ENCODE peak calls at places on chromosomes 7 and 10, in nine cellular contexts. I is AG09309, E is HL-60, Z is nephron progenitor cell, X is tibial artery, O is OCI-LY7, L is HCT116, W is fibroblast of lung, T is AG04450. P is an unnamed sample.

GRCh38 chr10:120336910-120337540 is 120.0 kb upstream of the PLPP4 start:
- DNase-seq in I (no peak), E (peak), Z (peak), X (no peak), O (peak), L (peak), W (peak), T (no peak), P (peak)

GRCh38 chr7:30656006-30656575 is 26.2 kb downstream of the CRHR2 start:
- DNase-seq in I (no peak), E (no peak), Z (no peak), X (no peak), O (no peak), L (no peak), W (no peak), T (no peak), P (no peak)

GRCh38 chr10:122981066-122981464 is 864 bp downstream of the PSTK start:
- DNase-seq in I (peak), E (peak), Z (no peak), X (no peak), O (peak), L (peak), W (peak), T (no peak), P (no peak)

GRCh38 chr10:27771231-27771630 is 25.6 kb upstream of the MKX start:
- DNase-seq in I (no peak), E (no peak), Z (no peak), X (no peak), O (no peak), L (no peak), W (no peak), T (no peak), P (no peak)

GRCh38 chr7:30845426-30846135 is 66.1 kb upstream of the AQP1 start:
- DNase-seq in I (no peak), E (no peak), Z (no peak), X (peak), O (no peak), L (no peak), W (peak), T (no peak), P (no peak)

GRCh38 chr7:74476546-74477095 is 22.9 kb downstream of the GTF2IRD1 start:
- DNase-seq in I (no peak), E (no peak), Z (no peak), X (no peak), O (no peak), L (no peak), W (no peak), T (no peak), P (peak)

GRCh38 chr10:63171255-63171654 is 38.1 kb downstream of the NRBF2 start:
- DNase-seq in I (no peak), E (no peak), Z (no peak), X (no peak), O (no peak), L (no peak), W (no peak), T (no peak), P (no peak)

GRCh38 chr7:30157217-30157616 is 22.4 kb downstream of the MTURN start:
- DNase-seq in I (no peak), E (peak), Z (no peak), X (no peak), O (no peak), L (no peak), W (no peak), T (no peak), P (no peak)

GRCh38 chr7:75938921-75939320 is 24.0 kb downstream of the POR start:
- DNase-seq in I (no peak), E (no peak), Z (no peak), X (no peak), O (no peak), L (no peak), W (no peak), T (no peak), P (no peak)

GRCh38 chr10:97888641-97889262 is 39.1 kb downstream of the GOLGA7B start:
- DNase-seq in I (peak), E (no peak), Z (no peak), X (peak), O (no peak), L (peak), W (peak), T (no peak), P (no peak)

GRCh38 chr7:129184979-129185670 is 3.3 kb upstream of the SMO start:
- DNase-seq in I (no peak), E (no peak), Z (no peak), X (no peak), O (no peak), L (no peak), W (no peak), T (no peak), P (no peak)

GRCh38 chr10:43594944-43595589 is 11.2 kb upstream of the ZNF485 start:
- DNase-seq in I (no peak), E (no peak), Z (no peak), X (no peak), O (peak), L (no peak), W (peak), T (no peak), P (no peak)

GRCh38 chr10:79285315-79286185 is 61.7 kb upstream of the PPIF start:
- DNase-seq in I (no peak), E (peak), Z (no peak), X (no peak), O (peak), L (no peak), W (no peak), T (no peak), P (no peak)

GRCh38 chr10:51643734-51644133 is 55.7 kb downstream of the CSTF2T start:
- DNase-seq in I (no peak), E (no peak), Z (no peak), X (no peak), O (no peak), L (no peak), W (no peak), T (no peak), P (no peak)

GRCh38 chr7:106523482-106523881 is 137.5 kb downstream of the CCDC71L start:
- DNase-seq in I (no peak), E (no peak), Z (no peak), X (no peak), O (no peak), L (no peak), W (no peak), T (no peak), P (no peak)

GRCh38 chr10:92849234-92849525 is 860 bp downstream of the EXOC6 start:
- DNase-seq in I (no peak), E (no peak), Z (no peak), X (no peak), O (no peak), L (no peak), W (no peak), T (no peak), P (no peak)

GRCh38 chr10:116857156-116857555 is 7.9 kb downstream of the ENO4 start:
- DNase-seq in I (no peak), E (no peak), Z (no peak), X (no peak), O (no peak), L (no peak), W (no peak), T (no peak), P (no peak)

GRCh38 chr7:9719303-9719702 is 1254.4 kb upstream of the PHF14 start:
- DNase-seq in I (no peak), E (no peak), Z (no peak), X (no peak), O (no peak), L (no peak), W (peak), T (no peak), P (no peak)

GRCh38 chr10:4372601-4373000 is 453.4 kb upstream of the AKR1E2 start:
- DNase-seq in I (peak), E (no peak), Z (no peak), X (no peak), O (no peak), L (no peak), W (peak), T (peak), P (no peak)

GRCh38 chr7:156038345-156038744 is 226.1 kb upstream of the SHH start:
- DNase-seq in I (no peak), E (no peak), Z (peak), X (no peak), O (no peak), L (no peak), W (no peak), T (no peak), P (no peak)

GRCh38 chr10:55410415-55410885 is 609.4 kb upstream of the PCDH15 start:
- DNase-seq in I (no peak), E (no peak), Z (peak), X (no peak), O (no peak), L (no peak), W (peak), T (no peak), P (peak)

GRCh38 chr7:122166708-122167107 is 22.7 kb upstream of the AASS start:
- DNase-seq in I (peak), E (no peak), Z (no peak), X (no peak), O (no peak), L (no peak), W (peak), T (no peak), P (no peak)

GRCh38 chr10:31578181-31578852 is 259.3 kb downstream of the ZEB1 start:
- DNase-seq in I (no peak), E (no peak), Z (no peak), X (no peak), O (no peak), L (no peak), W (no peak), T (no peak), P (no peak)

GRCh38 chr7:42055171-42055570 is 181.8 kb downstream of the GLI3 start:
- DNase-seq in I (no peak), E (no peak), Z (no peak), X (no peak), O (no peak), L (no peak), W (peak), T (no peak), P (no peak)

GRCh38 chr7:149020483-149020882 is 7.8 kb downstream of the PDIA4 start:
- DNase-seq in I (no peak), E (no peak), Z (no peak), X (no peak), O (no peak), L (no peak), W (no peak), T (no peak), P (no peak)

GRCh38 chr7:6271694-6272371 is 591 bp downstream of the CYTH3 start:
- DNase-seq in I (no peak), E (peak), Z (no peak), X (peak), O (peak), L (no peak), W (no peak), T (no peak), P (peak)

GRCh38 chr7:34155225-34155908 is 250.0 kb downstream of the BMPER start:
- DNase-seq in I (peak), E (no peak), Z (no peak), X (peak), O (no peak), L (no peak), W (peak), T (peak), P (no peak)

GRCh38 chr10:96587255-96588059 is 645 bp upstream of the TM9SF3 start:
- DNase-seq in I (peak), E (peak), Z (no peak), X (peak), O (peak), L (peak), W (peak), T (peak), P (peak)
- TF ChIP-seq CTCF in I (no peak), E (no peak), Z (no peak), X (no peak), O (peak), L (no peak), W (no peak), T (no peak), P (no peak)

DNA sequence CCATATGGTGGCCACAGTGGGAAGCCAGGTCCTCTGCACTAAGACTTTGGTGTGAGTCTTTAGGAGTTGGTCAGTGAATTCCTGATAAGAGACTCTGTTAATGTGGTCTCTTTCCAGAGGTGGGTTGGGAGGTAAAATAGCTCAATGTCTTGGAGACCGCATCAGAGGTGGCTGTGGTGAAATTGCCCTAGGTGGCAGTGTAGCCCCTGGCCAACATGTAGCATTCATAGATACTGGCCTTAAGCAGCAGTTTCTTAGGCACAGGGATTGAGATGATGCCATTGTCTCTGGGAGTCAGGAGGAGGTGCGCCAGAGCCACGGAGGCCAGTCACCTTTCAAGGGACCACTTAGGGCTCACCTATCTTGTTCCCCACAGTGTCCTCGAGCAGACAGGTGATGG is 202.8 kb downstream of the CREB5 start:
- DNase-seq in I (no peak), E (no peak), Z (no peak), X (no peak), O (no peak), L (no peak), W (no peak), T (no peak), P (no peak)
- TF ChIP-seq CTCF in I (no peak), E (no peak), Z (peak), X (peak), O (peak), L (peak), W (no peak), T (no peak), P (no peak)

GRCh38 chr7:40151504-40151903 is 16.7 kb downstream of the SUGCT start:
- DNase-seq in I (no peak), E (no peak), Z (no peak), X (no peak), O (no peak), L (no peak), W (no peak), T (no peak), P (no peak)

GRCh38 chr7:40148671-40149070 is 13.9 kb downstream of the SUGCT start:
- DNase-seq in I (no peak), E (no peak), Z (no peak), X (no peak), O (no peak), L (no peak), W (no peak), T (no peak), P (no peak)

DNA sequence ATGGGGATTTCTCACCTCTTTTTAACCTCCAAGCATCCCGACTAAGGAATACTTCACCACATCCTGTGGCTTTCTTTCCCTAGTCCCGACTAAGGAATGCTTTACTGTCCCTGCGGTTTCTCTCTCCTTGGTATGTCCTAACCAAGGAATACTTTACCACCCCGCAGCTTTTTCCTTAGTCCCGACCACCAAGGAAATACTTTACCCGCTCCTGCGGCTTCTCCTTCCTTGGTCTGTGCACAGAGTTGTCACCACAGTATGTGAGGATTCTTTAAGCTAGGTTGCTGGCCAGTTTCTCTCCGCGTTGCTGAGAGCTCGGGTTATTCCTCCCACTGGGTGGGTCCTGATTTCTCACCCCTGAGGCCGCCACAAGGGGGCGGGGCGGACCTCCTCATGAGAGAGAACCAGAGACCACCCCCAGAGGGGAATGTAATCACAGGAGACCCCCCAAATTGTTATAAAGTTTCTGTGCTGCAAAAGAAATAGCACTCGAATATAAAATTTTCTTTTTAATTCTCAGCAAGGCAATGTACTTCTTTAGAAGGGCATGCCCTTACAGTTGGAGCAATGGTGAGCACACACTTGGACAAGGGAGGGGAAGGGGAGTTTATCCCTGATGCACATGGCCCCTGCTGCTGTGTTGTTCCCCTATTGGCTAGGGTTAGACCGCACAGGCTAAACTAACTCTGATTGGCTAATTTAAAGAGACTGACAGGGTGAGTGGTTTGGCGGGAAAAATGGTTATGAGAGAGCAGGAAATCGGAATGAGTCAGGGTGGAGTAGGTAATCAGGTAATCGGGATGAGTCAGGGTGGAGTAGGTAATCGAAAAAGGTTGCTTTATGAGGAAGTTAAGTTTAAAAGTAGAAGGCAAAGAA is 12.8 kb downstream of the SUGCT start:
- DNase-seq in I (peak), E (no peak), Z (peak), X (no peak), O (no peak), L (no peak), W (peak), T (no peak), P (no peak)
- TF ChIP-seq CTCF in I (no peak), E (no peak), Z (no peak), X (no peak), O (peak), L (no peak), W (no peak), T (no peak), P (no peak)

DNA sequence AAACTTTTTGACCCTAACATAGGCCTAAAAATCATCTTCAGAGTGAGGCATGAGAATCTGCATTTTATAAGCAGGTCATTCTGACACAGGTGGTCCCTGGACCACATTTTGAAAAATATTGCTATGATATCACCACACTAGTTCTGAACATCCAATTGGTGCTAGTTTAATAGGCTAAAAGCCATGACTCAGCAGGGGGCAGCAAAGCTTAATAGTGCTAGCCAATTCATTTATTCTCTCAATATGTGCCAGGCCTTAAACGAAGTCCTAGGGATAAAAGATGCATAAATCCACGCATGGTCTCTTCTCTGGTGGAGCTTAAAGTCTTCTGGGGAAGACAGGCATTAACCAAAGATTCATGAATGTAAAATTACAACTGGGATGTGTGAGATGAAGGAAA is 10.2 kb upstream of the SLC25A28 start:
- DNase-seq in I (peak), E (peak), Z (no peak), X (no peak), O (peak), L (peak), W (peak), T (peak), P (peak)
- TF ChIP-seq CTCF in I (peak), E (peak), Z (no peak), X (no peak), O (peak), L (peak), W (peak), T (peak), P (peak)

GRCh38 chr10:106551501-106551900 is 613.0 kb downstream of the SORCS1 start:
- DNase-seq in I (no peak), E (no peak), Z (no peak), X (no peak), O (no peak), L (no peak), W (no peak), T (no peak), P (no peak)

GRCh38 chr10:106557951-106558733 is 606.4 kb downstream of the SORCS1 start:
- DNase-seq in I (no peak), E (no peak), Z (no peak), X (no peak), O (no peak), L (no peak), W (peak), T (no peak), P (no peak)

GRCh38 chr10:106557053-106557452 is 607.5 kb downstream of the SORCS1 start:
- DNase-seq in I (no peak), E (no peak), Z (no peak), X (no peak), O (no peak), L (no peak), W (peak), T (no peak), P (no peak)

GRCh38 chr10:106559442-106559841 is 605.1 kb downstream of the SORCS1 start:
- DNase-seq in I (no peak), E (no peak), Z (no peak), X (no peak), O (no peak), L (no peak), W (peak), T (no peak), P (no peak)

DNA sequence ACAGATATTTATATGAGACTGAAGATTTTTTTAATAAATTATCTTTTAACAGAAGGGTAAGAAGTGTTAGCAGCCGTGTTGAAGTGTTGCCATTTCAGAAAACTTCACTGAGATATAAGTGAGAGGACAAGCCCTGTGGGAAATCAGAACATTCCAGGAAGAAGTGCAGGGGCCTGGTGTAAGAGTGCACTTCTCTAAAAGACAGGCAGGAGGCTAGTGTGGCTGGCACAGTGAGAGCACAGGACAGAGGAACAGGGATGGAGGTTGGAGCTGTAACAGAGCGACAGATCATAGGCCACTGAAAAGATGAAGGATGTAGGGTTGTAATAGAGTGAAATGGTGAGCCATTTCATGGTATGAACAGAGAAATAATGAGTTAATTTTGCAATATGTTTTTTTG is 608.9 kb downstream of the SORCS1 start:
- DNase-seq in I (no peak), E (no peak), Z (no peak), X (no peak), O (no peak), L (no peak), W (no peak), T (no peak), P (no peak)
- TF ChIP-seq CTCF in I (no peak), E (no peak), Z (no peak), X (no peak), O (no peak), L (no peak), W (no peak), T (peak), P (no peak)

GRCh38 chr7:26657139-26657753 is 207.1 kb downstream of the SKAP2 start:
- DNase-seq in I (no peak), E (no peak), Z (no peak), X (no peak), O (no peak), L (no peak), W (no peak), T (no peak), P (no peak)
- TF ChIP-seq CTCF in I (no peak), E (no peak), Z (peak), X (no peak), O (no peak), L (no peak), W (no peak), T (no peak), P (no peak)

DNA sequence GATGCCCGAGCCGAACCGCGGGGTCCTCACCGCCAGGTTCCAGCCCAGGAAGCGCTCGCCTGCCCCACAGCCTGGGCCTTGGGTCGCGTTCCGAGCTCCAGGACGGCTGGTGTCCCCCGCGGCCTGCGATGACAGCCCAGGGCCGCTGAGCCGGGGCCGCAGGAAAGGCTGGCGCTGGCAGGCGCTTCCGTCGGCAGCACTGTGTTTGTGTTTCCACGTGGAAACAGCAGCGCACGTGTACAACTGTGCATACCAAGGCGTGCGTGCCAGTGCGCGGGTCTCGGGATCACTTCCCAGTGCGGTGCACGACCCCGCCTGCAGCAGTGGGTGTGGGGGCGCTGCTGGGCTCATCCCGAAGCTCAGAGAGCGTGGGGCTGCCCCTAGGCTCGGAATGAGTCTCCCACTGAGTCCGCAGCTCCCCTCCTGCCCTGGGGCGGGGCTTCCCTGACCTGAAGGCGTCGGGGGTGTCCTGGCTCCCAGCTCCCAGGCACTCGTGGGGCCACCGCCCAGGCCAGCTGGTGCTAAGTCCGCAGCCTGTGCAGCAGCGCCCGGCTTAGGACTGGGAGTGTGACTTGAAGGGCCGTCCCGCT is 17.2 kb downstream of the AP5Z1 start:
- DNase-seq in I (no peak), E (no peak), Z (peak), X (no peak), O (no peak), L (no peak), W (peak), T (no peak), P (peak)
- TF ChIP-seq CTCF in I (no peak), E (no peak), Z (no peak), X (no peak), O (no peak), L (no peak), W (no peak), T (no peak), P (no peak)

P was measured in colonic mucosa.